ENCODE peak calls at places on chromosomes 7 and 10, in five cellular contexts. H is CD8-positive, alpha-beta T cell; G is WTC11; I is stomach; Y is NB4. P is an unnamed sample.

GRCh38 chr10:42988069-42988468 is 88.8 kb upstream of the RET start:
- DNase-seq in G (no peak), Y (peak; percentile 10), I (no peak), H (no peak), P (no peak)

GRCh38 chr10:17847586-17848296 is 38.6 kb downstream of the MRC1 start:
- DNase-seq in H (no peak), Y (peak; percentile 0), G (no peak), I (no peak), P (no peak)

GRCh38 chr7:154789404-154789803 is 213.5 kb downstream of the PAXIP1 start:
- DNase-seq in I (no peak), Y (peak; percentile 15), G (no peak), H (no peak), P (no peak)

GRCh38 chr7:5671053-5671452 is 110.4 kb downstream of the RNF216 start:
- DNase-seq in H (no peak), G (no peak), Y (no peak), I (no peak), P (no peak)

GRCh38 chr7:935321-936130 is 19.0 kb downstream of the ADAP1 start:
- DNase-seq in H (no peak), I (no peak), Y (no peak), G (peak; percentile 9), P (no peak)

GRCh38 chr7:40133561-40134427 is 628 bp downstream of the MPLKIP start:
- DNase-seq in H (no peak), G (peak; percentile 67), I (no peak), Y (peak; percentile 59), P (no peak)

GRCh38 chr10:5585517-5586222 is 60.9 kb downstream of the CALML3 start:
- DNase-seq in G (no peak), Y (no peak), I (no peak), H (no peak), P (no peak)

GRCh38 chr10:132847856-132848255 is 61.9 kb upstream of the NKX6-2 start:
- DNase-seq in G (no peak), Y (peak; percentile 46), H (no peak), I (no peak), P (no peak)

GRCh38 chr10:50605280-50606270 is 18.2 kb downstream of the SGMS1 start:
- DNase-seq in G (no peak), I (peak; percentile 69), H (no peak), Y (peak; percentile 73), P (no peak)

GRCh38 chr7:24825315-24825917 is 68.2 kb upstream of the GSDME start:
- DNase-seq in Y (no peak), H (no peak), I (no peak), G (no peak), P (no peak)

GRCh38 chr7:1663243-1663642 is 6.8 kb upstream of the ELFN1 start:
- DNase-seq in I (no peak), G (no peak), H (no peak), Y (no peak), P (no peak)

GRCh38 chr10:19592276-19592675 is 224.0 kb upstream of the PLXDC2 start:
- DNase-seq in I (no peak), G (no peak), H (no peak), Y (no peak), P (no peak)

GRCh38 chr7:156274557-156274956 is 366.0 kb upstream of the RNF32 start:
- DNase-seq in Y (no peak), I (no peak), G (no peak), H (no peak), P (no peak)

GRCh38 chr10:26697163-26697921 is at the start of gene PDSS1:
- DNase-seq in Y (peak; percentile 78), G (peak; percentile 70), H (peak; percentile 60), I (peak; percentile 75), P (no peak)

GRCh38 chr10:6383099-6383812 is 180.5 kb downstream of the PFKFB3 start:
- DNase-seq in H (no peak), I (no peak), G (no peak), Y (no peak), P (peak; percentile 76)

GRCh38 chr10:28991738-28992270 is 297.1 kb upstream of the LYZL1 start:
- DNase-seq in Y (peak; percentile 44), I (peak; percentile 42), G (peak; percentile 79), H (peak; percentile 27), P (no peak)

GRCh38 chr7:6294839-6295238 is 22.4 kb upstream of the CYTH3 start:
- DNase-seq in I (no peak), G (no peak), H (no peak), Y (peak; percentile 90), P (no peak)

GRCh38 chr10:34743804-34744203 is 71.3 kb downstream of the PARD3 start:
- DNase-seq in I (no peak), G (no peak), Y (no peak), H (no peak), P (no peak)

GRCh38 chr7:30028749-30029635 is 780 bp downstream of the PLEKHA8 start:
- DNase-seq in Y (peak; percentile 72), G (peak; percentile 62), H (peak; percentile 23), I (no peak), P (no peak)

GRCh38 chr10:71316081-71316785 is 2.8 kb upstream of the SLC29A3 start:
- DNase-seq in Y (peak; percentile 49), G (no peak), H (no peak), I (no peak), P (no peak)

GRCh38 chr7:30664184-30664885 is 17.9 kb downstream of the CRHR2 start:
- DNase-seq in G (no peak), H (no peak), Y (no peak), I (no peak), P (no peak)

GRCh38 chr10:68082815-68083395 is 7.8 kb upstream of the HERC4 start:
- DNase-seq in I (no peak), Y (no peak), G (no peak), H (no peak), P (no peak)
- TF ChIP-seq CTCF in I (no peak), Y (no peak), G (no peak), H (no peak), P (peak; percentile 69)

GRCh38 chr10:46548781-46549090 is 7.7 kb downstream of the GPRIN2 start:
- DNase-seq in G (no peak), I (peak; percentile 25), H (peak; percentile 3), Y (no peak), P (no peak)

GRCh38 chr10:46547881-46548780 is 8.3 kb downstream of the GPRIN2 start:
- DNase-seq in Y (no peak), G (peak; percentile 9), H (peak; percentile 3), I (peak; percentile 31), P (peak; percentile 85)

GRCh38 chr10:46550076-46550790 is 6.2 kb downstream of the GPRIN2 start:
- DNase-seq in Y (no peak), G (peak; percentile 10), I (peak; percentile 26), H (peak; percentile 6), P (peak; percentile 88)

GRCh38 chr10:46550795-46551700 is 5.4 kb downstream of the GPRIN2 start:
- DNase-seq in H (no peak), I (no peak), Y (peak; percentile 46), G (no peak), P (peak; percentile 84)

GRCh38 chr10:46549171-46550075 is 7.0 kb downstream of the GPRIN2 start:
- DNase-seq in I (peak; percentile 25), Y (no peak), G (peak; percentile 17), H (peak; percentile 3), P (peak; percentile 88)
- TF ChIP-seq CTCF in I (no peak), Y (peak; percentile 11), G (no peak), H (no peak), P (no peak)

GRCh38 chr10:119665901-119666708 is 14.9 kb downstream of the BAG3 start:
- DNase-seq in Y (no peak), I (no peak), G (no peak), H (no peak), P (no peak)

GRCh38 chr10:119666709-119667004 is 15.5 kb downstream of the BAG3 start:
- DNase-seq in Y (no peak), I (no peak), H (no peak), G (no peak), P (no peak)

GRCh38 chr10:119669331-119669730 is 18.2 kb downstream of the BAG3 start:
- DNase-seq in G (no peak), Y (no peak), I (no peak), H (no peak), P (no peak)

GRCh38 chr10:119668461-119668860 is 17.3 kb downstream of the BAG3 start:
- DNase-seq in G (no peak), I (no peak), Y (no peak), H (no peak), P (no peak)

DNA sequence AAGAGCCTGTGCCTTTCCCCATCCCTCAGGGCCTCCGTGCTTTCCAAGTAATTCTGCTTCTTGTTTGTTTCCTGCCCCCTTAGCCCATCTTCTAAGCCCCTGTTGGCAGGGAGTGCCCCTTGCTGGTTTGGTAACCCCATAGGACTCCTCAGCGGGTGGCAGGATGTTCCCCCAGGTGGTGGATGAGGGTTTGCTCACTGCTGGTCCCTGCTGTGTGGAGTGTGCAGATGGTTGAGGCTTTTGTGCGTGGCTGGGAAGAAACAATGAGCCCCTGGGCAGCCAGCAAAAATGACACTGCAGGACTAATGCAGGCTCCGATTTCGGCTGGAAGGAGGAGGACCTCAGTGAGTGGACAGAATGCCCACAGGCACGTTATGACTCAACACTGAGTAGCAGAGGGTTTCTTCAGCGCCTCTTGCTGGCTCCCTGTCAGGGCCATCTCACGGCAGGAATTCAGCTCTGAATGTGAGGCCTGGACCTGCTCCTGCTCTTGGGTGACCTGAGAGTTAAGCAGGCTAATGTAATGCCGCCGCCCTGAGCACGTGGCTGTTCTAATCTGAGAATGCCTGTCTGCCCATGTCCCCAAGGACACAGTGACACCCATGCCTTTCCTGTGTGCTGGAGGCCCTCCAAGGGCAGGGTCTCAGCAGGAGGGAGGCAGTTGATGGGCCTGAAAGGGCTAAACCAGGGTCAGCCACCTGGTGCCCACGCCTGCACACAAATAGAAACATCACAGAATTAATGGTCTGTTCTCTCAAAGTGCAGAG is 16.6 kb downstream of the BAG3 start:
- DNase-seq in I (peak; percentile 74), Y (peak; percentile 80), G (no peak), H (no peak), P (peak; percentile 92)
- TF ChIP-seq CTCF in I (no peak), Y (no peak), G (no peak), H (no peak), P (peak; percentile 9)

DNA sequence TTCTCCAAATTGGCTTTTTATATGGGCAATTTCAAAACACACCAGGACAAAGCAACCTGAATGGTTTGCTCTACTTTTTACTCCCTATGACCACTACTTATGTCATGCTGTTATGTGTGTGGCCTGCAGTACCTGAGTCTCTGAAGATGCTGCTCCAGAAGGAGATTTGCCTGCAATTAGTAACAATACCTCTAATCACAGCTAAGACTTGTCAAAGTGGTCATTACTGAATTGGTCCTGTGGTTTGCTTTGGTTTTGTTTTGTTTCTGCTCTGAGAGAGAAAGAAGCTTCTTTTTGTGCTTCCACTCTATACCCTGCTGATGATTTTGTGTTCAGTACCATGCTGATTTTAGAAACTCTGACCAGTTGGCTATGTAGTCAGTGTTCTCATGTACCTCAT is 25.5 kb downstream of the HGF start:
- DNase-seq in Y (no peak), I (no peak), H (no peak), G (no peak), P (no peak)
- TF ChIP-seq CTCF in Y (no peak), I (no peak), H (no peak), G (no peak), P (no peak)